ENCODE peak calls at places on chromosomes 1 and 21, in four cellular contexts. One of them, this sample, is unnamed.

GRCh38 chr21:43193651-43194302 is 25.0 kb downstream of the CRYAA start:
- DNase-seq in choroid plexus epithelial cell: peak
- DNase-seq in progenitor cell of endocrine pancreas: peak
- DNase-seq in CD4-positive, alpha-beta T cell: no peak
- DNase-seq in this sample: peak

GRCh38 chr1:6634278-6635052 is 9.8 kb downstream of the THAP3 start:
- DNase-seq in choroid plexus epithelial cell: peak
- DNase-seq in progenitor cell of endocrine pancreas: peak
- DNase-seq in CD4-positive, alpha-beta T cell: peak
- DNase-seq in this sample: peak

GRCh38 chr1:88302843-88303486 is 381.1 kb upstream of the PKN2 start:
- DNase-seq in choroid plexus epithelial cell: peak
- DNase-seq in progenitor cell of endocrine pancreas: no peak
- DNase-seq in CD4-positive, alpha-beta T cell: no peak
- DNase-seq in this sample: peak

GRCh38 chr1:232012773-232013386 is 386.3 kb downstream of the DISC1 start:
- DNase-seq in choroid plexus epithelial cell: peak
- DNase-seq in progenitor cell of endocrine pancreas: no peak
- DNase-seq in CD4-positive, alpha-beta T cell: no peak
- DNase-seq in this sample: peak

GRCh38 chr1:64940026-64940425 is 26.3 kb downstream of the JAK1 start:
- DNase-seq in choroid plexus epithelial cell: no peak
- DNase-seq in progenitor cell of endocrine pancreas: no peak
- DNase-seq in CD4-positive, alpha-beta T cell: no peak
- DNase-seq in this sample: no peak

GRCh38 chr1:116875391-116875790 is 34.3 kb upstream of the PTGFRN start:
- DNase-seq in choroid plexus epithelial cell: no peak
- DNase-seq in progenitor cell of endocrine pancreas: no peak
- DNase-seq in CD4-positive, alpha-beta T cell: no peak
- DNase-seq in this sample: no peak

GRCh38 chr1:24392604-24392946 is 21.0 kb downstream of the STPG1 start:
- DNase-seq in choroid plexus epithelial cell: no peak
- DNase-seq in progenitor cell of endocrine pancreas: no peak
- DNase-seq in CD4-positive, alpha-beta T cell: no peak
- DNase-seq in this sample: no peak

GRCh38 chr1:182111496-182111895 is 50.0 kb upstream of the ZNF648 start:
- DNase-seq in choroid plexus epithelial cell: no peak
- DNase-seq in progenitor cell of endocrine pancreas: no peak
- DNase-seq in CD4-positive, alpha-beta T cell: no peak
- DNase-seq in this sample: peak

GRCh38 chr1:32107742-32108661 is at the start of gene KPNA6:
- DNase-seq in choroid plexus epithelial cell: peak
- DNase-seq in progenitor cell of endocrine pancreas: peak
- DNase-seq in CD4-positive, alpha-beta T cell: peak
- DNase-seq in this sample: peak

GRCh38 chr1:74715806-74716205 is 17.0 kb downstream of the CRYZ start:
- DNase-seq in choroid plexus epithelial cell: no peak
- DNase-seq in progenitor cell of endocrine pancreas: no peak
- DNase-seq in CD4-positive, alpha-beta T cell: no peak
- DNase-seq in this sample: no peak

GRCh38 chr21:30336596-30336995 is 898 bp downstream of the KRTAP27-1 start:
- DNase-seq in choroid plexus epithelial cell: peak
- DNase-seq in progenitor cell of endocrine pancreas: no peak
- DNase-seq in CD4-positive, alpha-beta T cell: no peak
- DNase-seq in this sample: peak

GRCh38 chr1:63004868-63005267 is 220.9 kb downstream of the ATG4C start:
- DNase-seq in choroid plexus epithelial cell: peak
- DNase-seq in progenitor cell of endocrine pancreas: no peak
- DNase-seq in CD4-positive, alpha-beta T cell: no peak
- DNase-seq in this sample: peak

GRCh38 chr1:168179411-168180147 is 817 bp downstream of the TIPRL start:
- DNase-seq in choroid plexus epithelial cell: peak
- DNase-seq in progenitor cell of endocrine pancreas: no peak
- DNase-seq in CD4-positive, alpha-beta T cell: no peak
- DNase-seq in this sample: peak

GRCh38 chr1:182615468-182616129 is 11.4 kb upstream of the RGS16 start:
- DNase-seq in choroid plexus epithelial cell: peak
- DNase-seq in progenitor cell of endocrine pancreas: no peak
- DNase-seq in CD4-positive, alpha-beta T cell: no peak
- DNase-seq in this sample: peak

GRCh38 chr1:8597455-8597854 is 220.0 kb downstream of the RERE start:
- DNase-seq in choroid plexus epithelial cell: peak
- DNase-seq in progenitor cell of endocrine pancreas: no peak
- DNase-seq in CD4-positive, alpha-beta T cell: no peak
- DNase-seq in this sample: no peak

GRCh38 chr1:33578557-33579448 is 106.4 kb downstream of the ZSCAN20 start:
- DNase-seq in choroid plexus epithelial cell: no peak
- DNase-seq in progenitor cell of endocrine pancreas: no peak
- DNase-seq in CD4-positive, alpha-beta T cell: no peak
- DNase-seq in this sample: no peak

GRCh38 chr1:15088146-15089025 is 65.2 kb upstream of the TMEM51 start:
- DNase-seq in choroid plexus epithelial cell: peak
- DNase-seq in progenitor cell of endocrine pancreas: no peak
- DNase-seq in CD4-positive, alpha-beta T cell: no peak
- DNase-seq in this sample: no peak

GRCh38 chr1:27382950-27383627 is at the start of gene CD164L2:
- DNase-seq in choroid plexus epithelial cell: no peak
- DNase-seq in progenitor cell of endocrine pancreas: peak
- DNase-seq in CD4-positive, alpha-beta T cell: no peak
- DNase-seq in this sample: peak

GRCh38 chr1:54199151-54199764 is 572 bp downstream of the CYB5RL start:
- DNase-seq in choroid plexus epithelial cell: no peak
- DNase-seq in progenitor cell of endocrine pancreas: no peak
- DNase-seq in CD4-positive, alpha-beta T cell: no peak
- DNase-seq in this sample: no peak

GRCh38 chr1:152870831-152871730 is 7.0 kb upstream of the SMCP start:
- DNase-seq in choroid plexus epithelial cell: peak
- DNase-seq in progenitor cell of endocrine pancreas: no peak
- DNase-seq in CD4-positive, alpha-beta T cell: no peak
- DNase-seq in this sample: peak

GRCh38 chr1:3417082-3417728 is 37.3 kb upstream of the ARHGEF16 start:
- DNase-seq in choroid plexus epithelial cell: no peak
- DNase-seq in progenitor cell of endocrine pancreas: no peak
- DNase-seq in CD4-positive, alpha-beta T cell: no peak
- DNase-seq in this sample: peak

GRCh38 chr1:12314328-12314903 is 84.6 kb downstream of the VPS13D start:
- DNase-seq in choroid plexus epithelial cell: peak
- DNase-seq in progenitor cell of endocrine pancreas: no peak
- DNase-seq in CD4-positive, alpha-beta T cell: no peak
- DNase-seq in this sample: peak

GRCh38 chr1:187477103-187477502 is 648.4 kb downstream of the PLA2G4A start:
- DNase-seq in choroid plexus epithelial cell: peak
- DNase-seq in progenitor cell of endocrine pancreas: no peak
- DNase-seq in CD4-positive, alpha-beta T cell: no peak
- DNase-seq in this sample: no peak

GRCh38 chr1:209328178-209328577 is 255.3 kb upstream of the CAMK1G start:
- DNase-seq in choroid plexus epithelial cell: no peak
- DNase-seq in progenitor cell of endocrine pancreas: no peak
- DNase-seq in CD4-positive, alpha-beta T cell: no peak
- DNase-seq in this sample: no peak

GRCh38 chr21:33976082-33976979 is 60.7 kb upstream of the ATP5PO start:
- DNase-seq in choroid plexus epithelial cell: peak
- DNase-seq in progenitor cell of endocrine pancreas: no peak
- DNase-seq in CD4-positive, alpha-beta T cell: peak
- DNase-seq in this sample: peak

GRCh38 chr1:238129677-238130076 is 239.0 kb upstream of the ZP4 start:
- DNase-seq in choroid plexus epithelial cell: no peak
- DNase-seq in progenitor cell of endocrine pancreas: no peak
- DNase-seq in CD4-positive, alpha-beta T cell: no peak
- DNase-seq in this sample: no peak

GRCh38 chr21:28118570-28118969 is 874.1 kb downstream of the LTN1 start:
- DNase-seq in choroid plexus epithelial cell: no peak
- DNase-seq in progenitor cell of endocrine pancreas: no peak
- DNase-seq in CD4-positive, alpha-beta T cell: no peak
- DNase-seq in this sample: no peak

GRCh38 chr1:226889616-226890330 is 19.4 kb downstream of the PSEN2 start:
- DNase-seq in choroid plexus epithelial cell: no peak
- DNase-seq in progenitor cell of endocrine pancreas: no peak
- DNase-seq in CD4-positive, alpha-beta T cell: no peak
- DNase-seq in this sample: no peak

GRCh38 chr1:99457381-99458165 is 188.3 kb upstream of the PALMD start:
- DNase-seq in choroid plexus epithelial cell: peak
- DNase-seq in progenitor cell of endocrine pancreas: no peak
- DNase-seq in CD4-positive, alpha-beta T cell: no peak
- DNase-seq in this sample: peak

GRCh38 chr1:88985033-88985432 is 7.4 kb downstream of the KYAT3 start:
- DNase-seq in choroid plexus epithelial cell: peak
- DNase-seq in progenitor cell of endocrine pancreas: no peak
- DNase-seq in CD4-positive, alpha-beta T cell: no peak
- DNase-seq in this sample: peak

GRCh38 chr1:221530791-221531190 is 211.1 kb downstream of the DUSP10 start:
- DNase-seq in choroid plexus epithelial cell: no peak
- DNase-seq in progenitor cell of endocrine pancreas: no peak
- DNase-seq in CD4-positive, alpha-beta T cell: no peak
- DNase-seq in this sample: no peak

GRCh38 chr1:243264718-243265117 is 8.9 kb downstream of the SDCCAG8 start:
- DNase-seq in choroid plexus epithelial cell: peak
- DNase-seq in progenitor cell of endocrine pancreas: no peak
- DNase-seq in CD4-positive, alpha-beta T cell: no peak
- DNase-seq in this sample: peak

GRCh38 chr1:35707253-35708178 is 11.2 kb downstream of the C1orf216 start:
- DNase-seq in choroid plexus epithelial cell: no peak
- DNase-seq in progenitor cell of endocrine pancreas: peak
- DNase-seq in CD4-positive, alpha-beta T cell: peak
- DNase-seq in this sample: no peak
- TF ChIP-seq CTCF in choroid plexus epithelial cell: no peak
- TF ChIP-seq CTCF in progenitor cell of endocrine pancreas: no peak
- TF ChIP-seq CTCF in CD4-positive, alpha-beta T cell: no peak
- TF ChIP-seq CTCF in this sample: no peak

GRCh38 chr1:228462560-228462959 is 24.6 kb upstream of the RNF187 start:
- DNase-seq in choroid plexus epithelial cell: no peak
- DNase-seq in progenitor cell of endocrine pancreas: no peak
- DNase-seq in CD4-positive, alpha-beta T cell: no peak
- DNase-seq in this sample: no peak

GRCh38 chr1:228463009-228463558 is 24.1 kb upstream of the RNF187 start:
- DNase-seq in choroid plexus epithelial cell: no peak
- DNase-seq in progenitor cell of endocrine pancreas: no peak
- DNase-seq in CD4-positive, alpha-beta T cell: no peak
- DNase-seq in this sample: no peak

GRCh38 chr1:228464487-228464983 is 22.6 kb upstream of the RNF187 start:
- DNase-seq in choroid plexus epithelial cell: peak
- DNase-seq in progenitor cell of endocrine pancreas: peak
- DNase-seq in CD4-positive, alpha-beta T cell: peak
- DNase-seq in this sample: no peak

GRCh38 chr1:228465134-228465533 is 22.0 kb upstream of the RNF187 start:
- DNase-seq in choroid plexus epithelial cell: no peak
- DNase-seq in progenitor cell of endocrine pancreas: no peak
- DNase-seq in CD4-positive, alpha-beta T cell: no peak
- DNase-seq in this sample: no peak

DNA sequence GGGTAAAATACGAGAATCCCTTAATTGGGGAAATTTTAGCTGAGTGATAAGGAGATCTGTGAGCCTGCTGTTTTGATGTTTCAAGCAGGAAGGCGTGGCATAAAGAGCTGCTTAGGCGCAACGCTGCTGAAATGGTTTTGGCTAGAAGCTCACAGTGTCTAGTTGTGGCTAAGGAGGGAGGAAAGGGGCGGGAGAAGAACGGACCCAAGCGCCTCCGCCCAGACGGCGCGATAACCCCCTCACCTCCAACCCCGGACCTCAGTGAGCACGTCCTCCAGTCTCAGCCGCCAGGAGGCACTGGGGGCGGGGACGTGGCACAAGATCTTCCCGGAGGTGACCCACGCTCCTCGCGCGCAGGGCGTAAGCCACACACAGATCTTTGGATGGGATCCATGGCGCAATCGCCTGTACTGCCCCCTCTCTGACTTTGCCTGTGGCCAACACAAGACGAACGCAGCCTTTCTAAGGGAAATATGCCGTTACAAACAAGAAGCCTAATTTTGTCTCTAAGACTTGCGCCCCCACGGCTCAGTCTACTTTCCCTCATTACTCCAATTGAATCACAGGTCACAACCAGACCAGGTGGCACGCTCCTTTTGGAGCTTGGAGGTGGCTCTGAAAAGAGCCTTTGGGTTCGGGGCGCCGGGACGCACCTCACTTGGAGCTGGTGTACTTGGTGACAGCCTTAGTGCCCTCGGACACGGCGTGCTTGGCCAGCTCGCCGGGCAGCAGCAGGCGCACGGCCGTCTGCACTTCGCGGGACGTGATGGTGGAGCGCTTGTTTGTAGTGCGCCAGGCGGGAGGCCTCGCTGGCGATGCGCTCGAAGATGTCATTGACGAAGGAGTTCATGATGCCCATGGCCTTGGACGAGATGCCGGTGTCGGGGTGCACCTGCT is 23.4 kb upstream of the RNF187 start:
- DNase-seq in choroid plexus epithelial cell: no peak
- DNase-seq in progenitor cell of endocrine pancreas: peak
- DNase-seq in CD4-positive, alpha-beta T cell: no peak
- DNase-seq in this sample: peak
- TF ChIP-seq CTCF in choroid plexus epithelial cell: peak
- TF ChIP-seq CTCF in progenitor cell of endocrine pancreas: peak
- TF ChIP-seq CTCF in CD4-positive, alpha-beta T cell: no peak
- TF ChIP-seq CTCF in this sample: no peak

DNA sequence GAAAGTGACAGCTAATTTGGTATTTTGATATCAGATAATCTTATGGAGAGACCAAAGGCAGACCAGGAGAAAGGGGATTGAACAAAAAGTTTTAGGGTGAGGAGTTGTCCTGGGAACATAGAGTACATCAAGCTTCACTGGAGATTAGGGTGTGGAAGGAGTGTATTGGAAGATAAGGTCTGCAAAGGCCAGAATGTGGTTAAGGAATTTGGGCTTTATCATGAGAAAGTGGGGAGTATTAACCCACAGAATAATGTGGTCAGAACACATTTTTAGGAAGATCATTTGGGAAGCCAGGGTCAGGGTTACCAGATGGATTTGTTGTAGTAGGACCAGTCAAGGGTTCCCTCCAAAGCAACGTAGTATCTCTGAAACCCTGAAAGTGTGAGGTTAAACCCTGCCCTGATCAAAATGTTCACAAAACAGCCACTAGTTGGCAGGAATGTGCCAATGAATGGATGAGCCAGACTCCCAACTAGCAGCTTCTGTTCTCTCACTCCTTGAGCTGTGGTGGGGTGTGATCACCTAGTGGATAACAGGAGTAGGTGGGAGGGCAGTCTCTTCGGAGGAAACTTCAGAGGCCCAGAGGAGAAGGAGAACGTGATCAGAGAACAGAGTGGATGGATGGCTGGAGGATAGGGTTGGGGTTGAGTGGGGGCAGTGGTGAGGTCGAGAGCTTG is 35.8 kb downstream of the SLC2A1 start:
- DNase-seq in choroid plexus epithelial cell: peak
- DNase-seq in progenitor cell of endocrine pancreas: no peak
- DNase-seq in CD4-positive, alpha-beta T cell: peak
- DNase-seq in this sample: peak
- TF ChIP-seq CTCF in choroid plexus epithelial cell: peak
- TF ChIP-seq CTCF in progenitor cell of endocrine pancreas: peak
- TF ChIP-seq CTCF in CD4-positive, alpha-beta T cell: peak
- TF ChIP-seq CTCF in this sample: peak

GRCh38 chr1:111738436-111739221 is 566 bp downstream of the INKA2 start:
- DNase-seq in choroid plexus epithelial cell: peak
- DNase-seq in progenitor cell of endocrine pancreas: peak
- DNase-seq in CD4-positive, alpha-beta T cell: no peak
- DNase-seq in this sample: peak
- TF ChIP-seq CTCF in choroid plexus epithelial cell: no peak
- TF ChIP-seq CTCF in progenitor cell of endocrine pancreas: no peak
- TF ChIP-seq CTCF in CD4-positive, alpha-beta T cell: no peak
- TF ChIP-seq CTCF in this sample: no peak

GRCh38 chr1:234770031-234770795 is 160.2 kb upstream of the IRF2BP2 start:
- DNase-seq in choroid plexus epithelial cell: peak
- DNase-seq in progenitor cell of endocrine pancreas: no peak
- DNase-seq in CD4-positive, alpha-beta T cell: no peak
- DNase-seq in this sample: no peak
- TF ChIP-seq CTCF in choroid plexus epithelial cell: peak
- TF ChIP-seq CTCF in progenitor cell of endocrine pancreas: no peak
- TF ChIP-seq CTCF in CD4-positive, alpha-beta T cell: no peak
- TF ChIP-seq CTCF in this sample: no peak